ENCODE peak calls at places on chromosomes 5 and 9, in eight cellular contexts. P is astrocyte; W is fibroblast of lung; N is uterus; G is neural progenitor cell; C is A673; S is GM23248; A is CD8-positive, alpha-beta memory T cell. L is an unnamed sample. For H3K27me3 and H3K4me1, the result is how much of the 10 kb centered on the place peaks cover.

GRCh38 chr9:25913806-25914205 is 235.6 kb upstream of the TUSC1 start:
- DNase-seq in P (no peak), W (no peak), N (no peak), G (no peak), C (no peak), S (no peak), A (no peak), L (no peak)

GRCh38 chr5:180283026-180283615 is 8.8 kb downstream of the MAPK9 start:
- DNase-seq in P (peak), W (peak), N (no peak), G (no peak), C (no peak), S (no peak), A (no peak), L (no peak)

GRCh38 chr5:128349044-128349629 is 188.9 kb downstream of the FBN2 start:
- DNase-seq in P (peak), W (peak), N (no peak), G (no peak), C (peak), S (no peak), A (no peak), L (peak)

GRCh38 chr5:50836356-50836755 is 169.9 kb downstream of the PARP8 start:
- DNase-seq in P (no peak), W (no peak), N (no peak), G (peak), C (no peak), S (no peak), A (no peak), L (no peak)

GRCh38 chr5:173997331-173997730 is 8.4 kb downstream of the C5orf47 start:
- DNase-seq in P (no peak), W (no peak), N (no peak), G (no peak), C (no peak), S (no peak), A (no peak), L (no peak)

GRCh38 chr5:100722657-100723056 is 180.4 kb downstream of the ST8SIA4 start:
- DNase-seq in P (no peak), W (no peak), N (no peak), G (peak), C (no peak), S (no peak), A (no peak), L (no peak)

GRCh38 chr5:94471496-94471895 is 146.9 kb downstream of the KIAA0825 start:
- DNase-seq in P (peak), W (peak), N (no peak), G (no peak), C (peak), S (peak), A (no peak), L (peak)

GRCh38 chr9:93071464-93071863 is 13.0 kb downstream of the SUSD3 start:
- DNase-seq in P (peak), W (peak), N (peak), G (peak), C (peak), S (peak), A (no peak), L (peak)

GRCh38 chr9:136268318-136268717 is 22.7 kb upstream of the QSOX2 start:
- DNase-seq in P (no peak), W (no peak), N (no peak), G (peak), C (no peak), S (no peak), A (no peak), L (peak)

GRCh38 chr5:88889165-88890069 is 6.4 kb upstream of the MEF2C start:
- DNase-seq in P (peak), W (peak), N (peak), G (peak), C (peak), S (peak), A (no peak), L (peak)

GRCh38 chr5:159179556-159180305 is 29.6 kb downstream of the RNF145 start:
- DNase-seq in P (no peak), W (no peak), N (no peak), G (no peak), C (no peak), S (no peak), A (no peak), L (peak)

GRCh38 chr9:35696520-35697215 is 6.9 kb upstream of the TPM2 start:
- DNase-seq in P (no peak), W (peak), N (peak), G (peak), C (peak), S (peak), A (peak), L (peak)

GRCh38 chr9:37836386-37836785 is 35.8 kb downstream of the DCAF10 start:
- DNase-seq in P (no peak), W (no peak), N (no peak), G (peak), C (no peak), S (no peak), A (no peak), L (no peak)

GRCh38 chr5:126732716-126733115 is 44.2 kb upstream of the LMNB1 start:
- DNase-seq in P (no peak), W (no peak), N (no peak), G (no peak), C (no peak), S (no peak), A (no peak), L (peak)

GRCh38 chr5:195401-196160 is 4.3 kb downstream of the LRRC14B start:
- DNase-seq in P (no peak), W (no peak), N (no peak), G (peak), C (no peak), S (no peak), A (no peak), L (no peak)

GRCh38 chr5:55914971-55915370 is 63.8 kb downstream of the IL31RA start:
- DNase-seq in P (no peak), W (no peak), N (no peak), G (no peak), C (no peak), S (no peak), A (no peak), L (no peak)

GRCh38 chr5:168822248-168822744 is 243.1 kb upstream of the PANK3 start:
- DNase-seq in P (no peak), W (no peak), N (no peak), G (no peak), C (no peak), S (no peak), A (no peak), L (no peak)

GRCh38 chr9:113463418-113464285 is at the start of gene RGS3:
- DNase-seq in P (peak), W (peak), N (no peak), G (peak), C (peak), S (no peak), A (no peak), L (no peak)

GRCh38 chr9:111527347-111527746 is 2.4 kb downstream of the ZNF483 start:
- DNase-seq in P (peak), W (peak), N (no peak), G (no peak), C (no peak), S (peak), A (no peak), L (no peak)

GRCh38 chr9:87436694-87437093 is 61.0 kb upstream of the DAPK1 start:
- DNase-seq in P (peak), W (peak), N (no peak), G (no peak), C (peak), S (no peak), A (no peak), L (no peak)

GRCh38 chr5:22242532-22242931 is 610.6 kb downstream of the CDH12 start:
- DNase-seq in P (no peak), W (no peak), N (no peak), G (peak), C (peak), S (peak), A (no peak), L (no peak)

GRCh38 chr5:74483001-74483400 is 157.5 kb downstream of the ENC1 start:
- DNase-seq in P (no peak), W (no peak), N (no peak), G (peak), C (no peak), S (no peak), A (no peak), L (no peak)

GRCh38 chr9:122642226-122642625 is 15.2 kb downstream of the OR1B1 start:
- DNase-seq in P (no peak), W (peak), N (no peak), G (no peak), C (peak), S (peak), A (no peak), L (peak)

GRCh38 chr9:120937127-120937526 is 10.5 kb upstream of the TRAF1 start:
- DNase-seq in P (no peak), W (peak), N (no peak), G (no peak), C (no peak), S (no peak), A (no peak), L (no peak)
- H3K27ac ChIP-seq in P (peak), W (peak), N (peak), G (no peak), C (no peak), S (no peak), A (peak), L (no peak)

GRCh38 chr9:130943226-130943625 is 4.2 kb upstream of the FIBCD1 start:
- DNase-seq in P (no peak), W (no peak), N (no peak), G (no peak), C (no peak), S (no peak), A (no peak), L (no peak)
- H3K27me3 ChIP-seq in P (under half), W (under half), N (under half), G (under half), C (under half), S (under half), A (under half), L (under half)

DNA sequence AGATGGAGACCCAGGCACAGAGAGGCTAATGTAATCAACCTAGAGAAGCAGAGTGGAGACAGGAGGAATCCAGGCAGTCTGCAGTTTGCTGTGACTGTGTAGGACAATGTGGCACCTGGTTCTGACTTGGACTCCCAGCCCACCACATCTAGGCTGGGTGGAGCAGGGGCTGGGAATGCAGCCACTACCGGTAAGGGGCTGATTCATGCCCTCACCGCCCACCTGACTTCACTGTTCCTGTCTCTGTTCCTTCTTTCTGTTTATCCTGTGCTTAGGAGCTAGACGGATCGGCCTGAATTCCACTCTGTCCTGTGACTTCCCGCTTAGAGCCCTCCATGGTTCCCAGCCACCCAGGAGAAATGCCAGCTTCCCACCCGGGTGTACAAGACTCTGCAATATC is 2.6 kb downstream of the PDLIM4 start:
- DNase-seq in P (peak), W (peak), N (peak), G (no peak), C (no peak), S (peak), A (no peak), L (no peak)
- H3K4me1 ChIP-seq in P (half or more), W (under half), N (under half), G (under half), C (under half), S (under half), A (under half), L (under half)

DNA sequence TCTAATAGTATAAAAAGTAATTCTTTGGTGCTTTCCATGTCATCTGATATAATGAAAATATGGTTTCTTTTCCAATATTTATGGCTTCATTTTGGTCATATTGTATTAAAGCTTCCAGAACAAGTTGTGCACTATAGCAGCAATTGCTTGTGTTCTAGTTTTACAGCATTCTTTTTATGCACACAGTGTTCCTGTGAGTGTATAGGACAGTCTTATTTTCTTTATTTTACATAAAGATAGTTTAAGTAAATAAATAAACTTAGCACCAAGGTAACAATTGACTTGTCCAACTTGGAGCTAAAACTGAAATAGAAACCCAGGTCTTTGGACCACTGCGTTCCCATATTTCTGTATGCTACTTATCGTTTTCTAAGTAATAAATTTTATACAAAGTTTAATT is 38.9 kb downstream of the ATG10 start:
- DNase-seq in P (no peak), W (no peak), N (no peak), G (no peak), C (no peak), S (no peak), A (no peak), L (no peak)
- H3K27ac ChIP-seq in P (no peak), W (no peak), N (no peak), G (no peak), C (no peak), S (no peak), A (no peak), L (no peak)

GRCh38 chr5:171318026-171318425 is 9.0 kb downstream of the TLX3 start:
- DNase-seq in P (no peak), W (no peak), N (no peak), G (peak), C (no peak), S (no peak), A (no peak), L (no peak)

GRCh38 chr5:171322527-171322926 is 13.5 kb downstream of the TLX3 start:
- DNase-seq in P (no peak), W (no peak), N (no peak), G (no peak), C (no peak), S (no peak), A (no peak), L (no peak)

GRCh38 chr5:171321447-171321846 is 12.4 kb downstream of the TLX3 start:
- DNase-seq in P (no peak), W (no peak), N (no peak), G (peak), C (no peak), S (no peak), A (no peak), L (no peak)

GRCh38 chr5:171323806-171324632 is 15.0 kb downstream of the TLX3 start:
- DNase-seq in P (no peak), W (no peak), N (no peak), G (peak), C (no peak), S (no peak), A (no peak), L (no peak)

DNA sequence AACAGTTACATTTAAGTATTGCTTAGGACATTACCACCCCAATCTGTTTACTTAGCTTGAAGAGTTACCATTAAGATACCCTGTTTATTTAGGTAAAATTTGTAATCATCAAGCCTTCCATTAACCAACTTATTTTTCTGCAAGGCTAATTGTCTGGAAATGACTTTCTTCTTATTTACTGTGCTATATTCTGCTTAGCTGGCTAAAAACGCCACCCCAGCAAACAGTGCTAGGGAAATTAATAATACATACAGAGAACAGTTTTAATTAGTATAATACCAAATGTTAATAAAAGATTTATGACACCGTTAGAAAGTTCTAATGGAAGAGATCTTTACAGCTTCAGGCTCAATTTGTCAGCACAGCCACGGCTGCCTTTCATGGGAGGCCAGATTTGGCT is 14.0 kb downstream of the TLX3 start:
- DNase-seq in P (no peak), W (no peak), N (no peak), G (no peak), C (no peak), S (no peak), A (no peak), L (no peak)
- H3K27me3 ChIP-seq in P (half or more), W (under half), N (under half), G (half or more), C (half or more), S (half or more), A (under half), L (under half)

GRCh38 chr5:132417010-132417439 is 47.5 kb downstream of the SLC22A5 start:
- DNase-seq in P (no peak), W (no peak), N (no peak), G (no peak), C (no peak), S (no peak), A (no peak), L (no peak)
- H3K4me1 ChIP-seq in P (under half), W (under half), N (under half), G (under half), C (under half), S (under half), A (half or more), L (under half)

GRCh38 chr5:64654184-64654938 is 35.9 kb upstream of the SHISAL2B start:
- DNase-seq in P (no peak), W (no peak), N (no peak), G (no peak), C (no peak), S (no peak), A (no peak), L (no peak)
- H3K27ac ChIP-seq in P (no peak), W (no peak), N (no peak), G (no peak), C (no peak), S (no peak), A (no peak), L (no peak)

DNA sequence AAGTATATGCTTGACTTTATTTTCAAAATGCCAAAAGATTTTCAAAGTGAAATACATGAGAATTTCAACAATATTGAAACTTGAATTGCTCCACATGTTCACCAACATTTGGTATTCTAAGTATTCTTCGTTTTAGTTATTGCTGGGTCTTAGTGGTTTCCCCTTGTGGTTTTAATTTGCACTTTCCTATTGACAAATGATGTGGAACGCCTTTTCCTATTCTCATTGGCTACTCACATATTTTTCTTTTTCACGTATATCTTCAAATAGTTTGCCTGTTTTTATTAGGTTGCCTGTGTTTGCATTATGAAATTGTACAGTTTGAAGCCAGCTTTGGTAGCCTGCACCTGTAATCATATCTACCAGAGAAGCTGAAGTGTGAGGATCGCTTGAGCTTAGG is 405.7 kb upstream of the IRX2 start:
- DNase-seq in P (no peak), W (no peak), N (no peak), G (no peak), C (no peak), S (no peak), A (no peak), L (no peak)
- H3K27me3 ChIP-seq in P (under half), W (under half), N (under half), G (under half), C (under half), S (under half), A (under half), L (under half)

GRCh38 chr9:134721344-134721743 is 79.7 kb downstream of the COL5A1 start:
- DNase-seq in P (no peak), W (no peak), N (no peak), G (no peak), C (no peak), S (no peak), A (no peak), L (no peak)
- H3K4me1 ChIP-seq in P (under half), W (under half), N (under half), G (under half), C (under half), S (under half), A (under half), L (under half)